ENCODE peak calls at places on chromosomes 3 and 15, in ten cellular contexts. One of them, this sample, is unnamed.
A peak's percentile ranks its signal among the peaks of the same experiment; 100 is the strongest.

GRCh38 chr3:150174179-150174578 is 203.5 kb upstream of the PFN2 start:
- DNase-seq in fibroblast of lung: peak; percentile 25
- DNase-seq in H1: no peak
- DNase-seq in sigmoid colon: no peak
- DNase-seq in K562: no peak
- DNase-seq in A549: no peak
- DNase-seq in transverse colon: no peak
- DNase-seq in HCT116: no peak
- DNase-seq in mucosa of descending colon: no peak
- DNase-seq in cardiac muscle cell: no peak
- DNase-seq in this sample: no peak

GRCh38 chr3:37985637-37986320 is 4.8 kb upstream of the VILL start:
- DNase-seq in K562: no peak
- DNase-seq in cardiac muscle cell: no peak
- DNase-seq in mucosa of descending colon: peak; percentile 78
- DNase-seq in HCT116: no peak
- DNase-seq in fibroblast of lung: no peak
- DNase-seq in H1: no peak
- DNase-seq in transverse colon: peak; percentile 83
- DNase-seq in A549: no peak
- DNase-seq in sigmoid colon: peak; percentile 36
- DNase-seq in this sample: peak; percentile 84

GRCh38 chr3:148861277-148861869 is 3.7 kb upstream of the CPA3 start:
- DNase-seq in transverse colon: no peak
- DNase-seq in cardiac muscle cell: peak; percentile 42
- DNase-seq in mucosa of descending colon: no peak
- DNase-seq in HCT116: peak; percentile 40
- DNase-seq in K562: peak; percentile 52
- DNase-seq in fibroblast of lung: peak; percentile 30
- DNase-seq in A549: peak; percentile 29
- DNase-seq in H1: no peak
- DNase-seq in sigmoid colon: no peak
- DNase-seq in this sample: no peak

GRCh38 chr3:53195602-53196574 is 34.9 kb downstream of the PRKCD start:
- DNase-seq in cardiac muscle cell: peak; percentile 74
- DNase-seq in mucosa of descending colon: peak; percentile 70
- DNase-seq in HCT116: peak; percentile 12
- DNase-seq in fibroblast of lung: peak; percentile 23
- DNase-seq in K562: peak; percentile 76
- DNase-seq in H1: no peak
- DNase-seq in A549: peak; percentile 46
- DNase-seq in sigmoid colon: no peak
- DNase-seq in transverse colon: peak; percentile 59
- DNase-seq in this sample: peak; percentile 44

GRCh38 chr3:113754486-113755159 is 7.8 kb downstream of the ATP6V1A start:
- DNase-seq in fibroblast of lung: no peak
- DNase-seq in sigmoid colon: no peak
- DNase-seq in K562: no peak
- DNase-seq in transverse colon: no peak
- DNase-seq in mucosa of descending colon: no peak
- DNase-seq in cardiac muscle cell: no peak
- DNase-seq in H1: no peak
- DNase-seq in A549: no peak
- DNase-seq in HCT116: no peak
- DNase-seq in this sample: no peak

GRCh38 chr15:74040115-74040850 is 42.1 kb downstream of the GOLGA6A start:
- DNase-seq in HCT116: no peak
- DNase-seq in fibroblast of lung: peak; percentile 91
- DNase-seq in K562: no peak
- DNase-seq in H1: peak; percentile 27
- DNase-seq in mucosa of descending colon: no peak
- DNase-seq in transverse colon: peak; percentile 48
- DNase-seq in cardiac muscle cell: no peak
- DNase-seq in sigmoid colon: peak; percentile 90
- DNase-seq in A549: no peak
- DNase-seq in this sample: peak; percentile 41

GRCh38 chr15:43275736-43276562 is 9.2 kb upstream of the TGM5 start:
- DNase-seq in HCT116: no peak
- DNase-seq in fibroblast of lung: no peak
- DNase-seq in mucosa of descending colon: no peak
- DNase-seq in K562: no peak
- DNase-seq in transverse colon: no peak
- DNase-seq in H1: no peak
- DNase-seq in A549: no peak
- DNase-seq in cardiac muscle cell: no peak
- DNase-seq in sigmoid colon: no peak
- DNase-seq in this sample: no peak

GRCh38 chr3:45715945-45716344 is 26.7 kb downstream of the SACM1L start:
- DNase-seq in HCT116: no peak
- DNase-seq in transverse colon: no peak
- DNase-seq in A549: no peak
- DNase-seq in mucosa of descending colon: no peak
- DNase-seq in K562: no peak
- DNase-seq in H1: no peak
- DNase-seq in sigmoid colon: no peak
- DNase-seq in fibroblast of lung: no peak
- DNase-seq in cardiac muscle cell: no peak
- DNase-seq in this sample: no peak

GRCh38 chr3:142445816-142446254 is 2.0 kb downstream of the XRN1 start:
- DNase-seq in K562: no peak
- DNase-seq in sigmoid colon: no peak
- DNase-seq in fibroblast of lung: peak; percentile 36
- DNase-seq in cardiac muscle cell: no peak
- DNase-seq in HCT116: no peak
- DNase-seq in transverse colon: peak; percentile 31
- DNase-seq in H1: no peak
- DNase-seq in mucosa of descending colon: no peak
- DNase-seq in A549: no peak
- DNase-seq in this sample: peak; percentile 47

GRCh38 chr15:39301589-39301999 is 279.3 kb upstream of the THBS1 start:
- DNase-seq in cardiac muscle cell: no peak
- DNase-seq in HCT116: no peak
- DNase-seq in K562: no peak
- DNase-seq in A549: no peak
- DNase-seq in H1: no peak
- DNase-seq in mucosa of descending colon: no peak
- DNase-seq in fibroblast of lung: peak; percentile 72
- DNase-seq in sigmoid colon: no peak
- DNase-seq in transverse colon: no peak
- DNase-seq in this sample: no peak

GRCh38 chr3:45771166-45771775 is 25.1 kb downstream of the SLC6A20 start:
- DNase-seq in sigmoid colon: no peak
- DNase-seq in HCT116: no peak
- DNase-seq in transverse colon: no peak
- DNase-seq in mucosa of descending colon: no peak
- DNase-seq in K562: no peak
- DNase-seq in A549: no peak
- DNase-seq in H1: no peak
- DNase-seq in cardiac muscle cell: no peak
- DNase-seq in fibroblast of lung: no peak
- DNase-seq in this sample: no peak

GRCh38 chr3:192077795-192078497 is 617.0 kb downstream of the PYDC2 start:
- DNase-seq in K562: no peak
- DNase-seq in A549: no peak
- DNase-seq in H1: no peak
- DNase-seq in sigmoid colon: no peak
- DNase-seq in transverse colon: no peak
- DNase-seq in HCT116: no peak
- DNase-seq in cardiac muscle cell: peak; percentile 34
- DNase-seq in fibroblast of lung: no peak
- DNase-seq in mucosa of descending colon: no peak
- DNase-seq in this sample: no peak

GRCh38 chr15:69181419-69181818 is 21.0 kb downstream of the GLCE start:
- DNase-seq in A549: no peak
- DNase-seq in sigmoid colon: no peak
- DNase-seq in H1: no peak
- DNase-seq in fibroblast of lung: peak; percentile 35
- DNase-seq in cardiac muscle cell: no peak
- DNase-seq in mucosa of descending colon: no peak
- DNase-seq in transverse colon: no peak
- DNase-seq in HCT116: no peak
- DNase-seq in K562: no peak
- DNase-seq in this sample: no peak

GRCh38 chr3:288383-288782 is 91.8 kb downstream of the CHL1 start:
- DNase-seq in sigmoid colon: no peak
- DNase-seq in fibroblast of lung: no peak
- DNase-seq in transverse colon: no peak
- DNase-seq in K562: no peak
- DNase-seq in H1: no peak
- DNase-seq in cardiac muscle cell: no peak
- DNase-seq in mucosa of descending colon: no peak
- DNase-seq in HCT116: no peak
- DNase-seq in A549: no peak
- DNase-seq in this sample: no peak

GRCh38 chr3:55860040-55860439 is 372.9 kb upstream of the WNT5A start:
- DNase-seq in HCT116: no peak
- DNase-seq in A549: no peak
- DNase-seq in H1: no peak
- DNase-seq in mucosa of descending colon: no peak
- DNase-seq in fibroblast of lung: peak; percentile 6
- DNase-seq in sigmoid colon: no peak
- DNase-seq in cardiac muscle cell: no peak
- DNase-seq in transverse colon: no peak
- DNase-seq in K562: no peak
- DNase-seq in this sample: no peak

DNA sequence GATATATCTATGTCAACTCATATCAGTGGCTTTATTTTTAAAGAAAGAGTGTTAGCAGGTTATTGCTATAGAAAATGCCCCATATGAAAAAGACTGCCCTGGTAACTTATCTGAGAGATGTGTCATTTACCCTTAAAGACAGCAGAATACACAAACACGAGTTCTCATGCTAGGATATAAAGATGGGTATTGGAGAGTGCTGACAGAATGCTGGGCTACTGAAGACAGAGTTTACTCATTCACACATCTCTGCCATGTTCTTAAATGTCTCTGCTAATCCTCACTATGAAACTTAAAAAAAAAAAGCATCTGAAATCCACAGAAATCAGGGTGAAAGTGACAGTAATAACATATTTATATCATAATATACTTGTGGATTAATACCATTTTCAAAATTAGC is 126.7 kb downstream of the FOXP1 start:
- DNase-seq in mucosa of descending colon: no peak
- DNase-seq in sigmoid colon: no peak
- DNase-seq in cardiac muscle cell: no peak
- DNase-seq in K562: no peak
- DNase-seq in H1: no peak
- DNase-seq in fibroblast of lung: no peak
- DNase-seq in transverse colon: no peak
- DNase-seq in HCT116: no peak
- DNase-seq in A549: no peak
- DNase-seq in this sample: no peak
- H3K4me3 ChIP-seq in mucosa of descending colon: no peak overlapping the region
- H3K4me3 ChIP-seq in sigmoid colon: no peak overlapping the region
- H3K4me3 ChIP-seq in cardiac muscle cell: no peak overlapping the region
- H3K4me3 ChIP-seq in K562: no peak overlapping the region
- H3K4me3 ChIP-seq in H1: no peak overlapping the region
- H3K4me3 ChIP-seq in fibroblast of lung: no peak overlapping the region
- H3K4me3 ChIP-seq in transverse colon: no peak overlapping the region
- H3K4me3 ChIP-seq in HCT116: no peak overlapping the region
- H3K4me3 ChIP-seq in A549: no peak overlapping the region
- H3K4me3 ChIP-seq in this sample: no peak overlapping the region

GRCh38 chr15:90059208-90059985 is 42.9 kb downstream of the IDH2 start:
- DNase-seq in sigmoid colon: peak; percentile 82
- DNase-seq in fibroblast of lung: no peak
- DNase-seq in mucosa of descending colon: peak; percentile 88
- DNase-seq in K562: peak; percentile 65
- DNase-seq in transverse colon: peak; percentile 88
- DNase-seq in cardiac muscle cell: no peak
- DNase-seq in H1: no peak
- DNase-seq in A549: no peak
- DNase-seq in HCT116: no peak
- DNase-seq in this sample: peak; percentile 83
- H3K4me1 ChIP-seq in sigmoid colon: peaks cover 46% of the 10 kb centered on the region
- H3K4me1 ChIP-seq in fibroblast of lung: no peaks in the 10 kb centered on the region
- H3K4me1 ChIP-seq in mucosa of descending colon: peaks cover 42% of the 10 kb centered on the region
- H3K4me1 ChIP-seq in K562: peaks cover 46% of the 10 kb centered on the region
- H3K4me1 ChIP-seq in transverse colon: peaks cover 62% of the 10 kb centered on the region
- H3K4me1 ChIP-seq in cardiac muscle cell: peaks cover 42% of the 10 kb centered on the region
- H3K4me1 ChIP-seq in H1: peaks cover 28% of the 10 kb centered on the region
- H3K4me1 ChIP-seq in A549: peaks cover 7% of the 10 kb centered on the region
- H3K4me1 ChIP-seq in HCT116: peaks cover 17% of the 10 kb centered on the region
- H3K4me1 ChIP-seq in this sample: peaks cover 44% of the 10 kb centered on the region

DNA sequence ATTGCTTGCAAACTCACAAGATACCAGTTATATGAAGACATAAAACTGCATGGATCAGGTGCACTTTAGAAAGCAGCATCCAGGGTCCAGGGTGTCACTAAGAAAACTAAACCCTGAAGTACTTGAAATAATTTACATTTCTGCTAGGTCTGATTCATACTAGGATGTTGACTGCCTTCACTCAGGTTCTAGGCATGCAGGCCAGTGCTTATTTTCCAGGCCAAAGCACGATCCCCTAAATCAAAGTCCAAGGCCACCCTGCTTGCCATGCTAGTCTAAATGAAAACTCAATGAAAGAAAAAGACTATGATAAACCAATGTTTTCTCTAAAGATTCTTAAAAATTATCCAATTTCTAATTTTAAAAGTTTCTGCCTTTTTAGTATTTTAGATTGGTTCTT is 49.4 kb downstream of the GREM1 start:
- DNase-seq in transverse colon: no peak
- DNase-seq in cardiac muscle cell: no peak
- DNase-seq in H1: no peak
- DNase-seq in K562: no peak
- DNase-seq in A549: no peak
- DNase-seq in fibroblast of lung: peak; percentile 20
- DNase-seq in HCT116: no peak
- DNase-seq in mucosa of descending colon: no peak
- DNase-seq in sigmoid colon: no peak
- DNase-seq in this sample: no peak
- TF ChIP-seq CTCF in transverse colon: no peak
- TF ChIP-seq CTCF in cardiac muscle cell: no peak
- TF ChIP-seq CTCF in H1: no peak
- TF ChIP-seq CTCF in K562: no peak
- TF ChIP-seq CTCF in A549: no peak
- TF ChIP-seq CTCF in fibroblast of lung: no peak
- TF ChIP-seq CTCF in HCT116: no peak
- TF ChIP-seq CTCF in mucosa of descending colon: no peak
- TF ChIP-seq CTCF in sigmoid colon: no peak
- TF ChIP-seq CTCF in this sample: no peak

DNA sequence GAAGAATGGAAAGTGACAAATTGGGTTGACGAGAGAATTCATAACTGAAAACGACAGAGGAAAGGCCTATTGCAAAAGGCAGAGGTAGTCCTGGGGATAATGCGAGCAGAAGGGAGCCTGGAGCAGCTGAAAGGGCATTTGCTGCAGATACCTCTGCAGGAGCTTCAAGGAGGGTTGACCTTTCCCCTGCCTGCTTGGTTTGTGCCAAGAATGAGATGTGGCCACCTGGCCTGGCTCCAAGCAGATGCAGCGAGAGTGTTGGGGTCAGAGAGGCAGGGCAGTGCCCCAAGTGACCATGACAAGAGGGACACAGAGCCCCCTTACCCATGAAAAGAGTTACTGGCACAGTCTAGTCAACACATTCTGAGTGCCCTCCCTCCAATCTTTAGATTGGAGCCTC is 43.5 kb downstream of the SLC41A3 start:
- DNase-seq in HCT116: no peak
- DNase-seq in fibroblast of lung: no peak
- DNase-seq in transverse colon: no peak
- DNase-seq in mucosa of descending colon: no peak
- DNase-seq in A549: no peak
- DNase-seq in H1: no peak
- DNase-seq in cardiac muscle cell: no peak
- DNase-seq in sigmoid colon: peak; percentile 46
- DNase-seq in K562: no peak
- DNase-seq in this sample: peak; percentile 9
- H3K4me3 ChIP-seq in HCT116: no peak overlapping the region
- H3K4me3 ChIP-seq in fibroblast of lung: no peak overlapping the region
- H3K4me3 ChIP-seq in transverse colon: no peak overlapping the region
- H3K4me3 ChIP-seq in mucosa of descending colon: no peak overlapping the region
- H3K4me3 ChIP-seq in A549: no peak overlapping the region
- H3K4me3 ChIP-seq in H1: no peak overlapping the region
- H3K4me3 ChIP-seq in cardiac muscle cell: no peak overlapping the region
- H3K4me3 ChIP-seq in sigmoid colon: no peak overlapping the region
- H3K4me3 ChIP-seq in K562: no peak overlapping the region
- H3K4me3 ChIP-seq in this sample: no peak overlapping the region